ENCODE peak calls at places on chromosomes 7 and 10, in four cellular contexts. One of them, this sample, is unnamed.

GRCh38 chr10:44295619-44296222 is 89.2 kb downstream of the CXCL12 start:
- DNase-seq in caudate nucleus: no peak
- DNase-seq in activated T-helper 1 cell treated with anti-CD3 and anti-CD28 coated beads, Interleukin-2, amount 50 U/mL, for 16 hours: no peak
- DNase-seq in left ventricle myocardium inferior: no peak
- DNase-seq in this sample: no peak

GRCh38 chr7:95904099-95904498 is 131.7 kb downstream of the DYNC1I1 start:
- DNase-seq in caudate nucleus: no peak
- DNase-seq in left ventricle myocardium inferior: peak; percentile 15
- DNase-seq in activated T-helper 1 cell treated with anti-CD3 and anti-CD28 coated beads, Interleukin-2, amount 50 U/mL, for 16 hours: no peak
- DNase-seq in this sample: no peak

GRCh38 chr7:49398730-49399129 is 374.7 kb upstream of the VWC2 start:
- DNase-seq in caudate nucleus: no peak
- DNase-seq in activated T-helper 1 cell treated with anti-CD3 and anti-CD28 coated beads, Interleukin-2, amount 50 U/mL, for 16 hours: no peak
- DNase-seq in left ventricle myocardium inferior: no peak
- DNase-seq in this sample: no peak

GRCh38 chr7:29806793-29807178 is 478 bp downstream of the WIPF3 start:
- DNase-seq in caudate nucleus: no peak
- DNase-seq in left ventricle myocardium inferior: no peak
- DNase-seq in activated T-helper 1 cell treated with anti-CD3 and anti-CD28 coated beads, Interleukin-2, amount 50 U/mL, for 16 hours: no peak
- DNase-seq in this sample: no peak

GRCh38 chr7:132581431-132581830 is 5.2 kb upstream of the PLXNA4 start:
- DNase-seq in left ventricle myocardium inferior: no peak
- DNase-seq in activated T-helper 1 cell treated with anti-CD3 and anti-CD28 coated beads, Interleukin-2, amount 50 U/mL, for 16 hours: no peak
- DNase-seq in caudate nucleus: no peak
- DNase-seq in this sample: no peak

GRCh38 chr10:49647985-49648795 is 31.3 kb upstream of the C10orf53 start:
- DNase-seq in left ventricle myocardium inferior: no peak
- DNase-seq in caudate nucleus: no peak
- DNase-seq in activated T-helper 1 cell treated with anti-CD3 and anti-CD28 coated beads, Interleukin-2, amount 50 U/mL, for 16 hours: no peak
- DNase-seq in this sample: no peak

GRCh38 chr7:24825931-24826661 is 68.8 kb upstream of the GSDME start:
- DNase-seq in caudate nucleus: no peak
- DNase-seq in left ventricle myocardium inferior: no peak
- DNase-seq in activated T-helper 1 cell treated with anti-CD3 and anti-CD28 coated beads, Interleukin-2, amount 50 U/mL, for 16 hours: no peak
- DNase-seq in this sample: no peak

GRCh38 chr10:132347211-132347930 is 15.4 kb downstream of the LRRC27 start:
- DNase-seq in activated T-helper 1 cell treated with anti-CD3 and anti-CD28 coated beads, Interleukin-2, amount 50 U/mL, for 16 hours: no peak
- DNase-seq in caudate nucleus: no peak
- DNase-seq in left ventricle myocardium inferior: no peak
- DNase-seq in this sample: no peak

GRCh38 chr10:92242910-92243671 is 47.8 kb downstream of the CPEB3 start:
- DNase-seq in activated T-helper 1 cell treated with anti-CD3 and anti-CD28 coated beads, Interleukin-2, amount 50 U/mL, for 16 hours: no peak
- DNase-seq in caudate nucleus: no peak
- DNase-seq in left ventricle myocardium inferior: peak; percentile 45
- DNase-seq in this sample: peak; percentile 57

GRCh38 chr7:44306608-44307007 is 18.8 kb downstream of the CAMK2B start:
- DNase-seq in activated T-helper 1 cell treated with anti-CD3 and anti-CD28 coated beads, Interleukin-2, amount 50 U/mL, for 16 hours: no peak
- DNase-seq in left ventricle myocardium inferior: no peak
- DNase-seq in caudate nucleus: no peak
- DNase-seq in this sample: no peak

GRCh38 chr7:100570954-100571828 is 2.5 kb downstream of the SAP25 start:
- DNase-seq in activated T-helper 1 cell treated with anti-CD3 and anti-CD28 coated beads, Interleukin-2, amount 50 U/mL, for 16 hours: no peak
- DNase-seq in left ventricle myocardium inferior: no peak
- DNase-seq in caudate nucleus: no peak
- DNase-seq in this sample: no peak

GRCh38 chr10:20975236-20975635 is 78.1 kb upstream of the NEBL start:
- DNase-seq in left ventricle myocardium inferior: no peak
- DNase-seq in caudate nucleus: no peak
- DNase-seq in activated T-helper 1 cell treated with anti-CD3 and anti-CD28 coated beads, Interleukin-2, amount 50 U/mL, for 16 hours: no peak
- DNase-seq in this sample: no peak

GRCh38 chr7:150449206-150449956 is 1.0 kb upstream of the GIMAP8 start:
- DNase-seq in left ventricle myocardium inferior: no peak
- DNase-seq in activated T-helper 1 cell treated with anti-CD3 and anti-CD28 coated beads, Interleukin-2, amount 50 U/mL, for 16 hours: no peak
- DNase-seq in caudate nucleus: no peak
- DNase-seq in this sample: no peak

GRCh38 chr7:113831509-113831908 is 87.3 kb downstream of the PPP1R3A start:
- DNase-seq in activated T-helper 1 cell treated with anti-CD3 and anti-CD28 coated beads, Interleukin-2, amount 50 U/mL, for 16 hours: no peak
- DNase-seq in caudate nucleus: no peak
- DNase-seq in left ventricle myocardium inferior: no peak
- DNase-seq in this sample: no peak

GRCh38 chr10:109374215-109374614 is 549.1 kb downstream of the XPNPEP1 start:
- DNase-seq in caudate nucleus: no peak
- DNase-seq in activated T-helper 1 cell treated with anti-CD3 and anti-CD28 coated beads, Interleukin-2, amount 50 U/mL, for 16 hours: no peak
- DNase-seq in left ventricle myocardium inferior: no peak
- DNase-seq in this sample: no peak

GRCh38 chr7:104983620-104984539 is 30.1 kb upstream of the KMT2E start:
- DNase-seq in activated T-helper 1 cell treated with anti-CD3 and anti-CD28 coated beads, Interleukin-2, amount 50 U/mL, for 16 hours: peak; percentile 65
- DNase-seq in left ventricle myocardium inferior: peak; percentile 91
- DNase-seq in caudate nucleus: no peak
- DNase-seq in this sample: peak; percentile 86

GRCh38 chr7:4128161-4128560 is 553.9 kb upstream of the FOXK1 start:
- DNase-seq in activated T-helper 1 cell treated with anti-CD3 and anti-CD28 coated beads, Interleukin-2, amount 50 U/mL, for 16 hours: no peak
- DNase-seq in left ventricle myocardium inferior: no peak
- DNase-seq in caudate nucleus: no peak
- DNase-seq in this sample: no peak

GRCh38 chr7:28349637-28350036 is 62.7 kb upstream of the CREB5 start:
- DNase-seq in caudate nucleus: no peak
- DNase-seq in activated T-helper 1 cell treated with anti-CD3 and anti-CD28 coated beads, Interleukin-2, amount 50 U/mL, for 16 hours: no peak
- DNase-seq in left ventricle myocardium inferior: no peak
- DNase-seq in this sample: no peak

GRCh38 chr7:36600869-36601530 is 123.3 kb downstream of the AOAH start:
- DNase-seq in caudate nucleus: no peak
- DNase-seq in activated T-helper 1 cell treated with anti-CD3 and anti-CD28 coated beads, Interleukin-2, amount 50 U/mL, for 16 hours: no peak
- DNase-seq in left ventricle myocardium inferior: no peak
- DNase-seq in this sample: peak; percentile 63

GRCh38 chr10:14146005-14146404 is 184.7 kb downstream of the FRMD4A start:
- DNase-seq in caudate nucleus: no peak
- DNase-seq in activated T-helper 1 cell treated with anti-CD3 and anti-CD28 coated beads, Interleukin-2, amount 50 U/mL, for 16 hours: no peak
- DNase-seq in left ventricle myocardium inferior: no peak
- DNase-seq in this sample: no peak

GRCh38 chr7:3955751-3956696 is 655.0 kb downstream of the SDK1 start:
- DNase-seq in left ventricle myocardium inferior: no peak
- DNase-seq in activated T-helper 1 cell treated with anti-CD3 and anti-CD28 coated beads, Interleukin-2, amount 50 U/mL, for 16 hours: no peak
- DNase-seq in caudate nucleus: no peak
- DNase-seq in this sample: no peak

GRCh38 chr10:63799511-63799910 is 278.3 kb downstream of the REEP3 start:
- DNase-seq in activated T-helper 1 cell treated with anti-CD3 and anti-CD28 coated beads, Interleukin-2, amount 50 U/mL, for 16 hours: no peak
- DNase-seq in caudate nucleus: no peak
- DNase-seq in left ventricle myocardium inferior: no peak
- DNase-seq in this sample: no peak

GRCh38 chr10:1123198-1123597 is 67.0 kb downstream of the WDR37 start:
- DNase-seq in activated T-helper 1 cell treated with anti-CD3 and anti-CD28 coated beads, Interleukin-2, amount 50 U/mL, for 16 hours: no peak
- DNase-seq in caudate nucleus: no peak
- DNase-seq in left ventricle myocardium inferior: no peak
- DNase-seq in this sample: no peak

GRCh38 chr7:44284881-44285541 is 40.4 kb downstream of the CAMK2B start:
- DNase-seq in caudate nucleus: no peak
- DNase-seq in left ventricle myocardium inferior: peak; percentile 7
- DNase-seq in activated T-helper 1 cell treated with anti-CD3 and anti-CD28 coated beads, Interleukin-2, amount 50 U/mL, for 16 hours: peak; percentile 2
- DNase-seq in this sample: peak; percentile 4

GRCh38 chr7:100027197-100027596 is 11.8 kb downstream of the ZKSCAN1 start:
- DNase-seq in left ventricle myocardium inferior: no peak
- DNase-seq in activated T-helper 1 cell treated with anti-CD3 and anti-CD28 coated beads, Interleukin-2, amount 50 U/mL, for 16 hours: no peak
- DNase-seq in caudate nucleus: no peak
- DNase-seq in this sample: no peak

GRCh38 chr7:123355576-123356195 is 155.9 kb upstream of the SLC13A1 start:
- DNase-seq in left ventricle myocardium inferior: no peak
- DNase-seq in caudate nucleus: no peak
- DNase-seq in activated T-helper 1 cell treated with anti-CD3 and anti-CD28 coated beads, Interleukin-2, amount 50 U/mL, for 16 hours: no peak
- DNase-seq in this sample: peak; percentile 49

GRCh38 chr7:87574630-87575029 is 26.1 kb downstream of the ABCB1 start:
- DNase-seq in caudate nucleus: no peak
- DNase-seq in left ventricle myocardium inferior: no peak
- DNase-seq in activated T-helper 1 cell treated with anti-CD3 and anti-CD28 coated beads, Interleukin-2, amount 50 U/mL, for 16 hours: no peak
- DNase-seq in this sample: no peak

GRCh38 chr7:72127136-72127535 is 285.0 kb downstream of the CALN1 start:
- DNase-seq in activated T-helper 1 cell treated with anti-CD3 and anti-CD28 coated beads, Interleukin-2, amount 50 U/mL, for 16 hours: no peak
- DNase-seq in left ventricle myocardium inferior: no peak
- DNase-seq in caudate nucleus: no peak
- DNase-seq in this sample: no peak

GRCh38 chr7:106041140-106041717 is 70.9 kb downstream of the SYPL1 start:
- DNase-seq in left ventricle myocardium inferior: no peak
- DNase-seq in activated T-helper 1 cell treated with anti-CD3 and anti-CD28 coated beads, Interleukin-2, amount 50 U/mL, for 16 hours: no peak
- DNase-seq in caudate nucleus: no peak
- DNase-seq in this sample: peak; percentile 71

GRCh38 chr10:118832242-118832651 is 77.5 kb upstream of the CACUL1 start:
- DNase-seq in activated T-helper 1 cell treated with anti-CD3 and anti-CD28 coated beads, Interleukin-2, amount 50 U/mL, for 16 hours: no peak
- DNase-seq in left ventricle myocardium inferior: peak; percentile 67
- DNase-seq in caudate nucleus: no peak
- DNase-seq in this sample: peak; percentile 87

GRCh38 chr10:81981724-81982123 is 106.7 kb downstream of the NRG3 start:
- DNase-seq in activated T-helper 1 cell treated with anti-CD3 and anti-CD28 coated beads, Interleukin-2, amount 50 U/mL, for 16 hours: no peak
- DNase-seq in caudate nucleus: no peak
- DNase-seq in left ventricle myocardium inferior: no peak
- DNase-seq in this sample: no peak

GRCh38 chr10:128898133-128898915 is 568.7 kb upstream of the MGMT start:
- DNase-seq in left ventricle myocardium inferior: no peak
- DNase-seq in activated T-helper 1 cell treated with anti-CD3 and anti-CD28 coated beads, Interleukin-2, amount 50 U/mL, for 16 hours: no peak
- DNase-seq in caudate nucleus: no peak
- DNase-seq in this sample: no peak